ENCODE peak calls at places on chromosome 1, in seven cellular contexts. J is astrocyte of the cerebellum, H is activated T-helper 1 cell treated with Interleukin-2 at 50 U/mL for 16 hours, A is small intestine, Z is NCI-H748 treated with DMSO at 0.1 percent for 48 hours, N is neural progenitor cell, I is foreskin fibroblast. D is an unnamed sample.

GRCh38 chr1:32073387-32074229 is 869 bp downstream of the TMEM39B start:
- DNase-seq in J (no peak), H (no peak), A (no peak), Z (peak), N (peak), I (no peak), D (no peak)

GRCh38 chr1:153447498-153448170 is 12.8 kb downstream of the S100A7 start:
- DNase-seq in J (no peak), H (no peak), A (no peak), Z (no peak), N (no peak), I (peak), D (no peak)

GRCh38 chr1:66327582-66327981 is 206.4 kb upstream of the SGIP1 start:
- DNase-seq in J (no peak), H (no peak), A (no peak), Z (no peak), N (no peak), I (no peak), D (no peak)

GRCh38 chr1:109644670-109645069 is 11.2 kb upstream of the GSTM4 start:
- DNase-seq in J (no peak), H (no peak), A (no peak), Z (no peak), N (no peak), I (no peak), D (no peak)

GRCh38 chr1:86701731-86702130 is 2.6 kb upstream of the SH3GLB1 start:
- DNase-seq in J (no peak), H (no peak), A (no peak), Z (no peak), N (no peak), I (no peak), D (no peak)

GRCh38 chr1:30283199-30283962 is 440.0 kb downstream of the MATN1 start:
- DNase-seq in J (no peak), H (no peak), A (no peak), Z (no peak), N (no peak), I (no peak), D (no peak)

GRCh38 chr1:153260980-153261792 is 1.7 kb downstream of the LORICRIN start:
- DNase-seq in J (no peak), H (peak), A (no peak), Z (no peak), N (no peak), I (peak), D (no peak)

GRCh38 chr1:201649776-201650607 is 111.1 kb downstream of the NAV1 start:
- DNase-seq in J (no peak), H (no peak), A (peak), Z (peak), N (peak), I (peak), D (peak)

GRCh38 chr1:230327892-230328284 is 98.2 kb downstream of the PGBD5 start:
- DNase-seq in J (no peak), H (no peak), A (no peak), Z (no peak), N (no peak), I (no peak), D (no peak)

GRCh38 chr1:219988387-219988786 is 57.9 kb downstream of the EPRS1 start:
- DNase-seq in J (no peak), H (no peak), A (no peak), Z (no peak), N (no peak), I (no peak), D (no peak)

GRCh38 chr1:179105393-179105792 is 23.5 kb downstream of the TOR3A start:
- DNase-seq in J (no peak), H (no peak), A (peak), Z (no peak), N (peak), I (no peak), D (no peak)

GRCh38 chr1:108878678-108879077 is 1.9 kb downstream of the GPSM2 start:
- DNase-seq in J (no peak), H (no peak), A (no peak), Z (peak), N (no peak), I (peak), D (no peak)

GRCh38 chr1:219883400-219884332 is 44.7 kb downstream of the SLC30A10 start:
- DNase-seq in J (no peak), H (no peak), A (no peak), Z (no peak), N (peak), I (no peak), D (no peak)

GRCh38 chr1:204649756-204650155 is 35.8 kb downstream of the LRRN2 start:
- DNase-seq in J (no peak), H (no peak), A (no peak), Z (no peak), N (no peak), I (no peak), D (peak)

GRCh38 chr1:89490389-89490788 is 34.2 kb upstream of the LRRC8B start:
- DNase-seq in J (no peak), H (no peak), A (no peak), Z (no peak), N (no peak), I (no peak), D (no peak)

GRCh38 chr1:41582851-41583657 is 98.6 kb upstream of the EDN2 start:
- DNase-seq in J (no peak), H (no peak), A (no peak), Z (no peak), N (no peak), I (no peak), D (no peak)

GRCh38 chr1:184890539-184890973 is 83.8 kb downstream of the NIBAN1 start:
- DNase-seq in J (no peak), H (no peak), A (peak), Z (no peak), N (no peak), I (no peak), D (no peak)

GRCh38 chr1:192474080-192474683 is 101.4 kb upstream of the RGS1 start:
- DNase-seq in J (no peak), H (no peak), A (peak), Z (peak), N (peak), I (peak), D (no peak)

GRCh38 chr1:115184951-115185331 is 95.6 kb upstream of the TSPAN2 start:
- DNase-seq in J (no peak), H (no peak), A (peak), Z (no peak), N (no peak), I (peak), D (no peak)

GRCh38 chr1:111605553-111605952 is 14.0 kb upstream of the RAP1A start:
- DNase-seq in J (peak), H (no peak), A (no peak), Z (no peak), N (no peak), I (peak), D (no peak)

GRCh38 chr1:205856433-205856832 is 6.5 kb upstream of the PM20D1 start:
- DNase-seq in J (no peak), H (no peak), A (no peak), Z (no peak), N (no peak), I (no peak), D (no peak)

D was measured in prostate gland.